ENCODE peak calls at places on chromosomes 4 and X, in seven cellular contexts. R is uterus, B is tibial nerve, P is thyroid gland, N is IMR-90, V is Peyer's patch, U is adrenal gland. F is an unnamed sample.

GRCh38 chrX:37796805-37797204 is 16.9 kb downstream of the CYBB start:
- DNase-seq in U (peak; percentile 54), R (no peak), B (no peak), V (no peak), P (no peak), N (no peak), F (no peak)

GRCh38 chrX:54934058-54934457 is 13.4 kb downstream of the TRO start:
- DNase-seq in R (no peak), U (no peak), N (no peak), B (no peak), V (no peak), P (no peak), F (no peak)

GRCh38 chrX:119410027-119410819 is 11.1 kb downstream of the SLC25A43 start:
- DNase-seq in U (peak; percentile 46), B (peak; percentile 23), P (peak; percentile 24), V (peak; percentile 74), N (peak; percentile 69), R (peak; percentile 58), F (peak; percentile 60)

GRCh38 chr4:32454482-32454881 is 1734.3 kb downstream of the PCDH7 start:
- DNase-seq in P (no peak), N (no peak), V (no peak), U (no peak), R (no peak), B (no peak), F (no peak)

GRCh38 chrX:16838202-16839066 is 31.7 kb downstream of the RBBP7 start:
- DNase-seq in U (peak; percentile 68), B (no peak), R (no peak), N (peak; percentile 80), V (no peak), P (peak; percentile 28), F (peak; percentile 41)

GRCh38 chrX:109475174-109475891 is 6.6 kb downstream of the GUCY2F start:
- DNase-seq in P (peak; percentile 42), N (peak; percentile 34), R (peak; percentile 20), U (peak; percentile 69), V (no peak), B (peak; percentile 30), F (peak; percentile 26)

GRCh38 chrX:42021058-42021457 is 97.7 kb upstream of the CASK start:
- DNase-seq in V (no peak), N (no peak), P (no peak), R (no peak), B (no peak), U (no peak), F (no peak)

GRCh38 chrX:20857746-20858145 is 516.5 kb upstream of the CNKSR2 start:
- DNase-seq in R (no peak), V (no peak), N (no peak), B (no peak), U (no peak), P (no peak), F (no peak)

GRCh38 chr4:95547708-95548471 is 883 bp downstream of the UNC5C start:
- DNase-seq in R (peak; percentile 29), U (peak; percentile 77), N (no peak), V (peak; percentile 51), B (no peak), P (peak; percentile 62), F (no peak)

GRCh38 chr4:123168812-123169211 is 227.8 kb upstream of the SPRY1 start:
- DNase-seq in P (no peak), B (no peak), R (no peak), U (no peak), V (no peak), N (peak; percentile 7), F (no peak)

GRCh38 chrX:68848189-68848940 is 19.5 kb downstream of the EFNB1 start:
- DNase-seq in P (no peak), B (no peak), N (no peak), R (no peak), V (no peak), U (no peak), F (no peak)

GRCh38 chrX:54248309-54248708 is 65.3 kb upstream of the FAM120C start:
- DNase-seq in B (no peak), U (no peak), N (peak; percentile 44), R (no peak), P (no peak), V (no peak), F (no peak)

GRCh38 chr4:114019276-114019971 is 40.0 kb upstream of the ARSJ start:
- DNase-seq in U (no peak), N (peak; percentile 21), P (no peak), V (no peak), R (no peak), B (no peak), F (no peak)

GRCh38 chr4:55947912-55948725 is 626 bp upstream of the CEP135 start:
- DNase-seq in R (no peak), P (no peak), V (no peak), U (no peak), N (peak; percentile 98), B (peak; percentile 11), F (no peak)

GRCh38 chrX:11890843-11891514 is 132.9 kb downstream of the MSL3 start:
- DNase-seq in B (peak; percentile 4), R (no peak), V (peak; percentile 67), U (peak; percentile 47), P (no peak), N (no peak), F (no peak)

GRCh38 chrX:150873616-150874015 is 24.9 kb downstream of the CD99L2 start:
- DNase-seq in R (peak; percentile 27), N (peak; percentile 44), U (no peak), P (peak; percentile 5), V (no peak), B (no peak), F (peak; percentile 37)

GRCh38 chr4:94256833-94257232 is 49.2 kb downstream of the SMARCAD1 start:
- DNase-seq in R (no peak), U (no peak), N (peak; percentile 7), V (no peak), P (no peak), B (no peak), F (no peak)

GRCh38 chr4:7128651-7129050 is 60.8 kb upstream of the GRPEL1 start:
- DNase-seq in R (no peak), B (no peak), V (no peak), N (no peak), P (peak; percentile 89), U (no peak), F (no peak)

GRCh38 chr4:67393699-67394281 is 151.5 kb downstream of the CENPC start:
- DNase-seq in N (peak; percentile 50), P (no peak), V (no peak), R (no peak), U (no peak), B (peak; percentile 68), F (no peak)

GRCh38 chrX:30888526-30889146 is 418 bp downstream of the TAB3 start:
- DNase-seq in N (no peak), V (no peak), U (peak; percentile 52), P (peak; percentile 13), B (no peak), R (no peak), F (no peak)

GRCh38 chrX:30892591-30892990 is 3.5 kb upstream of the TAB3 start:
- DNase-seq in N (no peak), P (no peak), R (no peak), B (no peak), U (no peak), V (no peak), F (no peak)

GRCh38 chrX:30887288-30887687 is 1.8 kb downstream of the TAB3 start:
- DNase-seq in V (no peak), B (no peak), U (no peak), P (no peak), R (no peak), N (no peak), F (no peak)

GRCh38 chrX:30887721-30888120 is 1.3 kb downstream of the TAB3 start:
- DNase-seq in U (no peak), P (no peak), N (no peak), B (no peak), R (no peak), V (no peak), F (no peak)

GRCh38 chrX:30889147-30890125 is at the start of gene TAB3:
- DNase-seq in R (peak; percentile 94), V (peak; percentile 92), N (peak; percentile 95), U (peak; percentile 98), B (peak; percentile 90), P (peak; percentile 96), F (peak; percentile 96)
- TF ChIP-seq POLR2A in R (peak; percentile 67), V (no peak), N (no peak), U (peak; percentile 63), B (peak; percentile 70), P (no peak), F (no peak)

DNA sequence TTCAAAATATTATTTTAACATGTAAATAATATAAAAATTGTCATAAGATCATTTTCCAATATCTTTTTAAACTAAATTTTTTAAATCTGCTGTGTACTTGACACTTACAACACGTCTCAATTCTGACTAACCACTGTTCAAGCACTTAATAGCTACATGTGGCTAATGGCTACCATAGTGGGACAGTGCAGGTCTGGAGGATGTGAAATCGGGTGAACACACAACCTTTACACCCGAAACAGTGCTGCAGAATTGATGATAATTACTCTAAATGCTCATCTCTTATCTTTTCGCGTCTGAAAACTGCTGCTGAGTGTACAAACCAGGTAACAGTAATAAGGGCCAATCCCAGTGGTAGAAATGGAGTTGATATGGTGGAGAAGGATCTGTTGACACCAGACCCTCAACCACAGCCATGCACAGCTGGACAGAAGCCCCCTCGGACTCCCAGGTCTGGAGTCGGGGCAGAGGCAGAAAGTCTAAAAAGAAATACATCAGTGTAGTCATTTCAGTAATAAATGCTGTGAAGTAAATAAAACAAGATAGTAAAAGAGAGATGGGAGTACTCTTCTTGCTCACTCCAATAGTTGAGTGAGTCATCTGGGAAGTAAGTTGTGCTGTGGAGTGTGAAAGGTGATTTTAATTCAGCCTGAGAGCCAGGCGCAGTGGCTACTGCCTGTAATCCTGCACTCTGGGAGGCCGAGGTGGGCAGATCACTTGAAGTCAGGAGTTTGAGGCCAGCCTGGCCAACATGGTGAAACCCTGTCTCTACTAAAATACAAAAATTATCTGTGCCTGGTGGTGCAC is 150.0 kb downstream of the CBR4 start:
- DNase-seq in R (no peak), N (peak; percentile 62), P (peak; percentile 61), V (no peak), U (no peak), B (no peak), F (no peak)
- H3K27ac ChIP-seq in R (peak overlapping the region; percentile 98), N (peak overlapping the region; percentile 11), P (peak overlapping the region; percentile 76), V (peak overlapping the region; percentile 34), U (peak overlapping the region; percentile 56), B (no peak overlapping the region), F (no peak overlapping the region)

DNA sequence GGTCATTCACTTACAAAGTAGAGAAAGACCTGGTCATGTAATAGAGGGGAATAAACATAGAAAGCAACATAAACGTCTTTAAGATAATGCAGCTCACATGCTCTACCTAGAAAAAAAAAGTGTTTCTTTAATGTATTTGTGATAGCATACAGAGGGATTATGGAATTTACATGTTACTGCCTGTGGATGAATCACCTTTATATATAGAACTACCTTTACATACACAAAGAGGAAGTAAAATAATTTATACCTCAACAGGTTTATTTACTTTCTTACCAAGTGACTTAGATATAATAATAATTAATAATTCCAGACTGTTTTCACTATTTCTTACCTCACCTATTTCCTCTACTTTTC is 81.5 kb downstream of the PPP3CA start:
- DNase-seq in B (no peak), P (no peak), U (no peak), N (no peak), R (no peak), V (no peak), F (no peak)
- H3K4me1 ChIP-seq in B (no peaks in the 10 kb centered on the region), P (peaks cover 17% of the 10 kb centered on the region), U (peaks cover 25% of the 10 kb centered on the region), N (no peaks in the 10 kb centered on the region), R (no peaks in the 10 kb centered on the region), V (no peaks in the 10 kb centered on the region), F (peaks cover 20% of the 10 kb centered on the region)

GRCh38 chrX:48467331-48467761 is 2.7 kb downstream of the SLC38A5 start:
- DNase-seq in P (no peak), V (no peak), U (no peak), N (no peak), R (no peak), B (no peak), F (no peak)
- TF ChIP-seq POLR2A in P (no peak), V (no peak), U (no peak), N (no peak), R (no peak), B (no peak), F (no peak)

GRCh38 chr4:176053785-176054184 is 11.9 kb upstream of the WDR17 start:
- DNase-seq in P (no peak), R (no peak), B (no peak), V (no peak), N (no peak), U (no peak), F (no peak)
- H3K27ac ChIP-seq in P (no peak overlapping the region), R (no peak overlapping the region), B (no peak overlapping the region), V (no peak overlapping the region), N (no peak overlapping the region), U (no peak overlapping the region), F (no peak overlapping the region)

F was measured in stomach.